ENCODE peak calls at places on chromosomes 12 and 14, in seven cellular contexts. G is GM20000, U is PC-3, W is GM10248, M is heart right ventricle, C is AG10803, B is endothelial cell. A is an unnamed sample.
A peak's percentile ranks its signal among the peaks of the same experiment; 100 is the strongest.

GRCh38 chr12:25025260-25025659 is 76.4 kb upstream of the BCAT1 start:
- DNase-seq in U (no peak), G (no peak), C (no peak), B (no peak), W (no peak), M (no peak), A (no peak)

GRCh38 chr14:104436741-104437701 is 142.5 kb upstream of the C14orf180 start:
- DNase-seq in C (no peak), U (no peak), W (peak; percentile 17), G (no peak), B (no peak), M (peak; percentile 11), A (no peak)

GRCh38 chr12:43835656-43836454 is at the start of gene TMEM117:
- DNase-seq in W (peak; percentile 77), G (peak; percentile 88), U (peak; percentile 52), C (peak; percentile 67), M (peak; percentile 86), B (peak; percentile 48), A (no peak)

GRCh38 chr12:130200445-130200844 is 38.2 kb downstream of the FZD10 start:
- DNase-seq in W (no peak), C (no peak), U (no peak), B (no peak), G (no peak), M (no peak), A (no peak)

GRCh38 chr14:95609398-95609990 is 74.6 kb downstream of the GLRX5 start:
- DNase-seq in W (peak; percentile 46), M (no peak), G (peak; percentile 33), B (peak; percentile 71), C (peak; percentile 16), U (peak; percentile 56), A (no peak)

GRCh38 chr12:50520808-50521207 is 16.0 kb downstream of the DIP2B start:
- DNase-seq in U (no peak), W (no peak), M (no peak), B (no peak), C (no peak), G (no peak), A (no peak)

GRCh38 chr12:92899388-92900001 is 29.6 kb downstream of the EEA1 start:
- DNase-seq in W (no peak), B (no peak), U (peak; percentile 98), M (peak; percentile 39), G (no peak), C (peak; percentile 99), A (peak; percentile 97)

GRCh38 chr14:52783211-52783610 is 8.2 kb downstream of the GNPNAT1 start:
- DNase-seq in G (no peak), C (no peak), W (no peak), U (no peak), M (no peak), B (no peak), A (no peak)

GRCh38 chr14:98926802-98927201 is 345.2 kb downstream of the BCL11B start:
- DNase-seq in G (no peak), B (no peak), U (no peak), C (peak; percentile 13), M (no peak), W (no peak), A (no peak)

GRCh38 chr12:123897221-123897620 is 75.4 kb downstream of the CCDC92 start:
- DNase-seq in W (no peak), G (no peak), C (peak; percentile 71), U (peak; percentile 67), B (no peak), M (no peak), A (peak; percentile 56)

GRCh38 chr12:21144309-21144708 is 13.3 kb downstream of the SLCO1B1 start:
- DNase-seq in U (no peak), B (no peak), G (no peak), M (no peak), C (no peak), W (no peak), A (no peak)

GRCh38 chr14:67987596-67987995 is 168.0 kb downstream of the RAD51B start:
- DNase-seq in C (peak; percentile 87), B (no peak), M (no peak), W (no peak), G (no peak), U (no peak), A (peak; percentile 77)

GRCh38 chr12:2347844-2348476 is 295.2 kb downstream of the CACNA1C start:
- DNase-seq in U (no peak), M (no peak), G (no peak), C (no peak), W (no peak), B (no peak), A (no peak)

GRCh38 chr12:31001581-31002360 is 71.9 kb upstream of the DDX11 start:
- DNase-seq in C (no peak), W (no peak), U (no peak), M (no peak), B (no peak), G (no peak), A (no peak)

GRCh38 chr12:53755451-53756290 is 3.9 kb upstream of the CISTR start:
- DNase-seq in G (no peak), W (no peak), B (no peak), C (no peak), M (no peak), U (no peak), A (no peak)

GRCh38 chr14:74493343-74494261 is at the start of gene ISCA2:
- DNase-seq in U (peak; percentile 99), G (peak; percentile 99), B (peak; percentile 99), M (peak; percentile 100), C (peak; percentile 99), W (peak; percentile 99), A (peak; percentile 93)

GRCh38 chr14:74495356-74495755 is 1.8 kb downstream of the ISCA2 start:
- DNase-seq in B (no peak), C (no peak), W (no peak), U (no peak), M (no peak), G (no peak), A (no peak)

GRCh38 chr14:74492413-74493342 is at the start of gene NPC2:
- DNase-seq in M (no peak), W (no peak), G (no peak), B (no peak), C (no peak), U (peak; percentile 19), A (no peak)

GRCh38 chr14:74488788-74489397 is 4.2 kb downstream of the NPC2 start:
- DNase-seq in B (no peak), G (no peak), W (no peak), M (no peak), U (peak; percentile 93), C (peak; percentile 32), A (no peak)

DNA sequence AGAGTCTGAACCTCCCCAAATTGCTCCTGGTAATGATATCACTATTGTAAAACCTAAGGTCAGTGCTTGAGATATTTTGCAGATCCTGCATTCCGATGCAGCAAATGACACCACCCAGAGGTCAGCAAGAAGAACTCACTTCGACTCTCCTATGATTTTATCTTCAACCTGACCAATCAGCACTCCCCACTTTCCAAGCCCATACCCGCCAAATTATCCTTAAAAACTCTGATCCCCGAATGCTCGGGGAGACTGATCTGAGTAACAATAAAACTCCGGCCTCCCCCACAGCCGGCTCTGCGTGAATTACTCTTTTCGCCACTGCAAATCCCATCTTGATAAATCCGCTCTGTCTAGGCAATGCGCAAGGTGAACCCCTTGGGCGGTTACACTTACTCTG is 1.2 kb downstream of the NPC2 start:
- DNase-seq in B (no peak), C (peak; percentile 66), U (peak; percentile 60), M (no peak), G (peak; percentile 56), W (no peak), A (no peak)
- TF ChIP-seq CTCF in B (peak; percentile 15), C (peak; percentile 52), U (peak; percentile 54), M (no peak), G (peak; percentile 25), W (peak; percentile 54), A (peak; percentile 21)

GRCh38 chr12:113152196-113152834 is 2.8 kb downstream of the CFAP73 start:
- DNase-seq in W (no peak), G (no peak), U (no peak), M (no peak), B (no peak), C (no peak), A (no peak)
- TF ChIP-seq CTCF in W (no peak), G (no peak), U (no peak), M (no peak), B (no peak), C (no peak), A (no peak)

GRCh38 chr12:7834701-7835100 is 38.0 kb downstream of the SLC2A14 start:
- DNase-seq in W (no peak), C (no peak), B (no peak), U (no peak), M (no peak), G (no peak), A (no peak)

GRCh38 chr12:7833831-7834230 is 38.9 kb downstream of the SLC2A14 start:
- DNase-seq in G (no peak), M (no peak), C (no peak), B (no peak), W (no peak), U (no peak), A (no peak)

GRCh38 chr12:7835116-7835515 is 37.6 kb downstream of the SLC2A14 start:
- DNase-seq in G (no peak), U (no peak), M (no peak), B (no peak), W (no peak), C (no peak), A (no peak)

GRCh38 chr12:7835766-7836165 is 36.9 kb downstream of the SLC2A14 start:
- DNase-seq in C (no peak), G (no peak), U (no peak), M (no peak), W (no peak), B (no peak), A (no peak)

DNA sequence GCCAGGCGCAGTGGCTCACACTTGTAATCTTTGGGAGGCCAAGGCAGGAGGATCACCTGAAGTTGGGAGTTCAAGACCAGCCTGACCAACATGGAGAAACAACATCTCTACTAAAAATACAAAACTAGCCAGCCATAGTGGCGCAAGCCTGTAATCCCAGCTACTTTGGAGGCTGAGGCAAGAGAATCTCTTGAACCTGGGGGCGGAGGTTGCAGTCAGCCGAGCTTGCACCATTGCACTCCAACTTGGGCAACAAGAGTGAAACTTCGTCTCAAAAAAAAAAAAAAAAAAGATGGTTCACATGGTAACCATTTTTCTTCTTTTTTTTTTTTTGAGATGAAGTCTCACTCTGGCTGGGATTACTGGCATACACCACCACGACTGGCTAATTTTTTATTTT is 35.3 kb downstream of the SLC2A14 start:
- DNase-seq in U (no peak), M (no peak), W (no peak), G (no peak), B (no peak), C (no peak), A (no peak)
- TF ChIP-seq CTCF in U (no peak), M (no peak), W (no peak), G (no peak), B (no peak), C (no peak), A (no peak)

DNA sequence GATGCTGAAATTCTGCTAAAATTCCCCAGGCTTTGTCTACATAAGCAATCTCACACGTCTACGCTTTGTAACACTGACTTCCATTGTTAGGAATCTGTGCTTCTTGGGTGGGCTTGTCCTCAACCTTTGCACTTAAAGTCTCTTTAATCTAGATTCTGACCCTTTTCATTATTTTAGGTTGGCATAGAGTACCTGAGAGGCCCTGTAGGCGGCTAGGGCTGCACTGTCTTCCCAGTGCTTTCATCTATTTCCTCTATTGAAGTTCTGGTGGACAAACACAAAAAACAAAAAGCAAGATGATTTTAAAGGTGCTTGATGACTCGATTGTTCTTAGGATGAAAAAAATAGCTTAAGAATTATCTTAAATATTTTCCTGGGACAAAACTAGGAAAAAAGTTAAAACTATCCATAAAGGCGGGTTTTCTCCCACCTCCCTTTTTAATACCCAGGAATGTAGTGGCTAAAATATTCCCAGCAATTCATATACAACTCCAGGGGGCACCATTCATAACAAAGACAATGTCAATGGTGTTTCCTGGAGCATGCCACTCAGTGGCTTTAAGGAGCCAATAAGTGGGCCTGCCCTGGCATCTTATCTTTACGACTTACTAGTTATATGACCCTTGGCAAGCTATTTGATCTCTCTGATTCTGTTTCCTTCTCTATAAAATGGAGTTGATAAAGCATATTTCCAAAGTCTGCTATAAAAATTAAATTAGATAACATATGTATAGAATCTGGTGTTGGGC is 197.5 kb downstream of the STXBP6 start:
- DNase-seq in B (no peak), W (no peak), G (no peak), C (no peak), M (no peak), U (no peak), A (no peak)
- TF ChIP-seq CTCF in B (no peak), W (no peak), G (no peak), C (no peak), M (no peak), U (no peak), A (no peak)